ENCODE peak calls at places on chromosome 22, in six cellular contexts. One of them, this sample, is unnamed.

GRCh38 chr22:25817092-25817943 is 75.3 kb downstream of the MYO18B start:
- DNase-seq in GM12878: no peak
- DNase-seq in H1: no peak
- DNase-seq in HCT116: no peak
- DNase-seq in WTC11: no peak
- DNase-seq in K562: no peak
- DNase-seq in this sample: no peak

GRCh38 chr22:50473855-50474671 is 772 bp downstream of the SBF1 start:
- DNase-seq in GM12878: no peak
- DNase-seq in H1: no peak
- DNase-seq in WTC11: no peak
- DNase-seq in HCT116: no peak
- DNase-seq in K562: peak; percentile 24
- DNase-seq in this sample: no peak

GRCh38 chr22:28299760-28300159 is 379.9 kb downstream of the TTC28 start:
- DNase-seq in WTC11: no peak
- DNase-seq in K562: no peak
- DNase-seq in HCT116: no peak
- DNase-seq in GM12878: no peak
- DNase-seq in H1: no peak
- DNase-seq in this sample: no peak

GRCh38 chr22:44743804-44744211 is 8.6 kb upstream of the ARHGAP8 start:
- DNase-seq in WTC11: no peak
- DNase-seq in H1: no peak
- DNase-seq in K562: no peak
- DNase-seq in GM12878: no peak
- DNase-seq in HCT116: no peak
- DNase-seq in this sample: no peak

GRCh38 chr22:31818481-31819392 is 64.9 kb downstream of the DEPDC5 start:
- DNase-seq in K562: peak; percentile 9
- DNase-seq in WTC11: peak; percentile 18
- DNase-seq in HCT116: no peak
- DNase-seq in H1: no peak
- DNase-seq in GM12878: no peak
- DNase-seq in this sample: no peak

GRCh38 chr22:22387386-22387736 is 121.2 kb downstream of the ZNF280B start:
- DNase-seq in HCT116: no peak
- DNase-seq in H1: no peak
- DNase-seq in K562: no peak
- DNase-seq in WTC11: no peak
- DNase-seq in GM12878: no peak
- DNase-seq in this sample: no peak

GRCh38 chr22:23883658-23884057 is 10.5 kb upstream of the MIF start:
- DNase-seq in K562: no peak
- DNase-seq in H1: no peak
- DNase-seq in WTC11: no peak
- DNase-seq in HCT116: no peak
- DNase-seq in GM12878: no peak
- DNase-seq in this sample: no peak

GRCh38 chr22:44360686-44361381 is 48.1 kb upstream of the SHISAL1 start:
- DNase-seq in GM12878: no peak
- DNase-seq in H1: no peak
- DNase-seq in WTC11: no peak
- DNase-seq in HCT116: no peak
- DNase-seq in K562: no peak
- DNase-seq in this sample: no peak

GRCh38 chr22:40451230-40451629 is 80.8 kb downstream of the SGSM3 start:
- DNase-seq in GM12878: no peak
- DNase-seq in HCT116: no peak
- DNase-seq in H1: no peak
- DNase-seq in K562: no peak
- DNase-seq in WTC11: no peak
- DNase-seq in this sample: no peak

GRCh38 chr22:16654882-16655281 is 62.3 kb upstream of the CCT8L2 start:
- DNase-seq in HCT116: no peak
- DNase-seq in WTC11: no peak
- DNase-seq in K562: no peak
- DNase-seq in GM12878: no peak
- DNase-seq in H1: no peak
- DNase-seq in this sample: no peak

GRCh38 chr22:27993201-27993635 is 74.2 kb upstream of the PITPNB start:
- DNase-seq in H1: no peak
- DNase-seq in GM12878: no peak
- DNase-seq in HCT116: no peak
- DNase-seq in WTC11: no peak
- DNase-seq in K562: no peak
- DNase-seq in this sample: no peak

GRCh38 chr22:19689408-19689807 is 24.9 kb upstream of the SEPTIN5 start:
- DNase-seq in H1: no peak
- DNase-seq in HCT116: no peak
- DNase-seq in WTC11: no peak
- DNase-seq in GM12878: no peak
- DNase-seq in K562: no peak
- DNase-seq in this sample: no peak

GRCh38 chr22:48489551-48490512 is 1337.8 kb downstream of the BRD1 start:
- DNase-seq in WTC11: no peak
- DNase-seq in HCT116: no peak
- DNase-seq in H1: peak; percentile 62
- DNase-seq in GM12878: no peak
- DNase-seq in K562: no peak
- DNase-seq in this sample: no peak

GRCh38 chr22:23220485-23221350 is 40.4 kb downstream of the BCR start:
- DNase-seq in K562: no peak
- DNase-seq in H1: no peak
- DNase-seq in WTC11: no peak
- DNase-seq in HCT116: no peak
- DNase-seq in GM12878: no peak
- DNase-seq in this sample: no peak

DNA sequence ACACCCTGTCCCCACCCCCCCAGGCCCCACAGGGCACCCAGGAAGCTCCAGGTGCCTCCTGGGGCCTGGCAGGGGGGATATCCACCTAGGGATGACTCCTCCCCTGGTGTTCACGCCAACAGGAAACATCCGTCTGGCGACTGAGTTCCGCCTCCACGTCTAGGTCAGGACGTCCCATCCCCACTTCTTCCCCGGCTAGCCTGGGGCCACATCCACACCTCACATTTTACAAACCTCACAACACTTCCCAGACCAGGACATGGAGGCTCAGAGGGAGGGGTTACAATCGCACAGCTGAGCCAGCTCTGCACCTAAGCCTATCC is 21.0 kb downstream of the MAFF start:
- DNase-seq in WTC11: no peak
- DNase-seq in K562: no peak
- DNase-seq in H1: no peak
- DNase-seq in GM12878: no peak
- DNase-seq in HCT116: no peak
- DNase-seq in this sample: no peak
- TF ChIP-seq ATF3 in WTC11: no peak
- TF ChIP-seq ATF3 in K562: no peak
- TF ChIP-seq ATF3 in H1: no peak
- TF ChIP-seq ATF3 in GM12878: no peak
- TF ChIP-seq ATF3 in HCT116: no peak
- TF ChIP-seq ATF3 in this sample: no peak

GRCh38 chr22:30016596-30016995 is 63.7 kb upstream of the HORMAD2 start:
- DNase-seq in GM12878: no peak
- DNase-seq in WTC11: no peak
- DNase-seq in K562: no peak
- DNase-seq in HCT116: no peak
- DNase-seq in H1: no peak
- DNase-seq in this sample: no peak
- TF ChIP-seq ATF3 in GM12878: no peak
- TF ChIP-seq ATF3 in WTC11: no peak
- TF ChIP-seq ATF3 in K562: no peak
- TF ChIP-seq ATF3 in HCT116: no peak
- TF ChIP-seq ATF3 in H1: no peak
- TF ChIP-seq ATF3 in this sample: no peak

GRCh38 chr22:46633334-46633890 is 13.2 kb downstream of the GRAMD4 start:
- DNase-seq in HCT116: no peak
- DNase-seq in GM12878: no peak
- DNase-seq in K562: no peak
- DNase-seq in WTC11: no peak
- DNase-seq in H1: no peak
- DNase-seq in this sample: no peak
- TF ChIP-seq ATF3 in HCT116: no peak
- TF ChIP-seq ATF3 in GM12878: no peak
- TF ChIP-seq ATF3 in K562: no peak
- TF ChIP-seq ATF3 in WTC11: no peak
- TF ChIP-seq ATF3 in H1: no peak
- TF ChIP-seq ATF3 in this sample: no peak

GRCh38 chr22:36277482-36278291 is 24.8 kb downstream of the APOL1 start:
- DNase-seq in GM12878: no peak
- DNase-seq in HCT116: peak; percentile 40
- DNase-seq in K562: peak; percentile 73
- DNase-seq in WTC11: peak; percentile 74
- DNase-seq in H1: peak; percentile 77
- DNase-seq in this sample: peak; percentile 61
- TF ChIP-seq ATF3 in GM12878: no peak
- TF ChIP-seq ATF3 in HCT116: no peak
- TF ChIP-seq ATF3 in K562: no peak
- TF ChIP-seq ATF3 in WTC11: no peak
- TF ChIP-seq ATF3 in H1: no peak
- TF ChIP-seq ATF3 in this sample: no peak

This sample was measured in HepG2.